ENCODE peak calls at places on chromosomes 2 and 18, in ten cellular contexts. R, X, O, T, Y, A, W, U, G and C are unnamed samples.

GRCh38 chr2:69211686-69212085 is 175.3 kb downstream of the GFPT1 start:
- DNase-seq in R (no peak), X (no peak), O (no peak), T (no peak), Y (no peak), A (no peak), W (no peak), U (no peak), G (no peak), C (peak; percentile 86)

GRCh38 chr2:25123682-25124081 is 44.7 kb downstream of the POMC start:
- DNase-seq in R (no peak), X (no peak), O (no peak), T (no peak), Y (no peak), A (no peak), W (no peak), U (no peak), G (no peak), C (no peak)

GRCh38 chr2:94982661-94983060 is 42.8 kb upstream of the MAL start:
- DNase-seq in R (peak; percentile 3), X (no peak), O (peak; percentile 46), T (no peak), Y (peak; percentile 17), A (no peak), W (no peak), U (no peak), G (no peak), C (peak; percentile 79)

GRCh38 chr2:181070119-181070833 is 89.9 kb downstream of the UBE2E3 start:
- DNase-seq in R (peak; percentile 25), X (no peak), O (peak; percentile 69), T (no peak), Y (peak; percentile 53), A (no peak), W (no peak), U (no peak), G (no peak), C (no peak)

GRCh38 chr2:167697194-167697593 is 550.2 kb downstream of the STK39 start:
- DNase-seq in R (no peak), X (no peak), O (no peak), T (no peak), Y (no peak), A (no peak), W (no peak), U (no peak), G (no peak), C (no peak)

GRCh38 chr2:138373993-138374408 is 127.6 kb upstream of the SPOPL start:
- DNase-seq in R (peak; percentile 32), X (peak; percentile 58), O (peak; percentile 64), T (no peak), Y (peak; percentile 41), A (no peak), W (peak; percentile 45), U (no peak), G (peak; percentile 13), C (no peak)

GRCh38 chr18:56319953-56320352 is 318.4 kb downstream of the TXNL1 start:
- DNase-seq in R (no peak), X (no peak), O (no peak), T (no peak), Y (no peak), A (no peak), W (no peak), U (no peak), G (no peak), C (no peak)

GRCh38 chr2:140542627-140543026 is 1588.2 kb downstream of the LRP1B start:
- DNase-seq in R (no peak), X (no peak), O (no peak), T (no peak), Y (no peak), A (no peak), W (no peak), U (no peak), G (no peak), C (no peak)

GRCh38 chr2:18988557-18989232 is 369.7 kb downstream of the OSR1 start:
- DNase-seq in R (no peak), X (no peak), O (peak; percentile 14), T (no peak), Y (no peak), A (no peak), W (no peak), U (no peak), G (no peak), C (no peak)

GRCh38 chr2:217906787-217907186 is 96.0 kb downstream of the TNS1 start:
- DNase-seq in R (no peak), X (no peak), O (peak; percentile 37), T (no peak), Y (no peak), A (no peak), W (no peak), U (no peak), G (no peak), C (no peak)

GRCh38 chr2:175457846-175458408 is 276.4 kb upstream of the ATP5MC3 start:
- DNase-seq in R (no peak), X (no peak), O (no peak), T (no peak), Y (no peak), A (no peak), W (no peak), U (no peak), G (peak; percentile 12), C (peak; percentile 53)

GRCh38 chr18:80132196-80132812 is 23.2 kb downstream of the ADNP2 start:
- DNase-seq in R (no peak), X (no peak), O (no peak), T (no peak), Y (peak; percentile 8), A (no peak), W (no peak), U (no peak), G (no peak), C (peak; percentile 7)

GRCh38 chr2:120464448-120464931 is 118.6 kb downstream of the INHBB start:
- DNase-seq in R (no peak), X (no peak), O (no peak), T (no peak), Y (no peak), A (no peak), W (no peak), U (no peak), G (no peak), C (no peak)

GRCh38 chr2:120773186-120773800 is 37.6 kb downstream of the GLI2 start:
- DNase-seq in R (no peak), X (no peak), O (no peak), T (no peak), Y (no peak), A (no peak), W (no peak), U (no peak), G (no peak), C (no peak)